ENCODE peak calls at places on chromosomes 11 and 22, in six cellular contexts. Y is mucosa of descending colon; Q is CD8-positive, alpha-beta T cell; L is body of pancreas; Z is PC-9; A is suprapubic skin. X is an unnamed sample. For H3K4me1, the result is how much of the 10 kb centered on the place peaks cover.

GRCh38 chr22:48561676-48562075 is 1266.0 kb downstream of the BRD1 start:
- DNase-seq in Q (no peak), Y (no peak), Z (no peak), L (no peak), A (no peak), X (no peak)

GRCh38 chr11:34749666-34750659 is 129.1 kb downstream of the EHF start:
- DNase-seq in Y (no peak), Q (no peak), L (peak), A (peak), Z (peak), X (no peak)

GRCh38 chr22:28180804-28181203 is 261.7 kb upstream of the PITPNB start:
- DNase-seq in A (no peak), L (no peak), Y (no peak), Z (no peak), Q (no peak), X (no peak)

GRCh38 chr11:9573775-9574555 is 495 bp downstream of the WEE1 start:
- DNase-seq in Y (peak), L (peak), Z (no peak), A (peak), Q (no peak), X (no peak)

GRCh38 chr11:62710001-62710345 is 2.5 kb downstream of the GNG3 start:
- DNase-seq in L (no peak), Y (no peak), Q (no peak), A (no peak), Z (no peak), X (no peak)

GRCh38 chr11:35171226-35171625 is 32.3 kb downstream of the CD44 start:
- DNase-seq in Z (no peak), Q (no peak), A (no peak), Y (no peak), L (no peak), X (no peak)

GRCh38 chr11:78166832-78167469 is 21.5 kb downstream of the KCTD21 start:
- DNase-seq in Z (no peak), A (no peak), L (no peak), Y (no peak), Q (no peak), X (no peak)

GRCh38 chr11:8033312-8033715 is 46.2 kb downstream of the EIF3F start:
- DNase-seq in Y (peak), Z (no peak), Q (peak), L (peak), A (peak), X (peak)

GRCh38 chr11:10414659-10415058 is 40.4 kb upstream of the AMPD3 start:
- DNase-seq in Y (no peak), A (no peak), L (no peak), Q (no peak), Z (no peak), X (no peak)

GRCh38 chr22:11628651-11629511 is 3899.1 kb upstream of the OR11H1 start:
- DNase-seq in Q (no peak), Z (no peak), L (no peak), A (peak), Y (peak), X (no peak)

GRCh38 chr11:94849836-94850235 is 81.7 kb downstream of the AMOTL1 start:
- DNase-seq in Q (no peak), Z (no peak), A (no peak), L (no peak), Y (no peak), X (no peak)

GRCh38 chr11:109249597-109249996 is 172.4 kb upstream of the C11orf87 start:
- DNase-seq in L (no peak), Q (no peak), Z (no peak), Y (no peak), A (no peak), X (no peak)

GRCh38 chr11:37402663-37403062 is 804.6 kb upstream of the RAG2 start:
- DNase-seq in Q (no peak), A (no peak), Z (no peak), L (no peak), Y (no peak), X (no peak)

GRCh38 chr22:35155403-35156025 is 89.6 kb downstream of the ISX start:
- DNase-seq in Y (no peak), Q (no peak), A (no peak), L (no peak), Z (no peak), X (no peak)

GRCh38 chr22:26667140-26667539 is 9.8 kb downstream of the MIAT start:
- DNase-seq in L (no peak), Y (no peak), Q (no peak), A (no peak), Z (no peak), X (no peak)
- H3K4me1 ChIP-seq in L (under half), Y (under half), Q (half or more), A (under half), Z (under half), X (under half)

GRCh38 chr11:123188508-123189165 is 6.4 kb downstream of the CLMP start:
- DNase-seq in Y (no peak), Z (no peak), Q (no peak), L (no peak), A (no peak), X (no peak)
- H3K4me3 ChIP-seq in Y (no peak), Z (no peak), Q (no peak), L (no peak), A (no peak), X (no peak)

GRCh38 chr11:64238076-64238475 is 2.8 kb upstream of the FKBP2 start:
- DNase-seq in L (no peak), Z (no peak), A (no peak), Y (peak), Q (no peak), X (no peak)
- H3K4me1 ChIP-seq in L (half or more), Z (under half), A (half or more), Y (under half), Q (under half), X (under half)

GRCh38 chr11:74452366-74452765 is 15.0 kb downstream of the KCNE3 start:
- DNase-seq in Z (no peak), L (no peak), Q (no peak), A (no peak), Y (no peak), X (no peak)

GRCh38 chr11:74450318-74450717 is 17.0 kb downstream of the KCNE3 start:
- DNase-seq in Z (peak), Y (no peak), L (no peak), Q (no peak), A (no peak), X (no peak)

GRCh38 chr11:74446445-74446844 is 20.9 kb downstream of the KCNE3 start:
- DNase-seq in Z (no peak), L (no peak), Y (no peak), Q (no peak), A (no peak), X (no peak)

GRCh38 chr11:74447720-74448119 is 19.6 kb downstream of the KCNE3 start:
- DNase-seq in Z (peak), Y (no peak), L (no peak), A (no peak), Q (no peak), X (peak)

DNA sequence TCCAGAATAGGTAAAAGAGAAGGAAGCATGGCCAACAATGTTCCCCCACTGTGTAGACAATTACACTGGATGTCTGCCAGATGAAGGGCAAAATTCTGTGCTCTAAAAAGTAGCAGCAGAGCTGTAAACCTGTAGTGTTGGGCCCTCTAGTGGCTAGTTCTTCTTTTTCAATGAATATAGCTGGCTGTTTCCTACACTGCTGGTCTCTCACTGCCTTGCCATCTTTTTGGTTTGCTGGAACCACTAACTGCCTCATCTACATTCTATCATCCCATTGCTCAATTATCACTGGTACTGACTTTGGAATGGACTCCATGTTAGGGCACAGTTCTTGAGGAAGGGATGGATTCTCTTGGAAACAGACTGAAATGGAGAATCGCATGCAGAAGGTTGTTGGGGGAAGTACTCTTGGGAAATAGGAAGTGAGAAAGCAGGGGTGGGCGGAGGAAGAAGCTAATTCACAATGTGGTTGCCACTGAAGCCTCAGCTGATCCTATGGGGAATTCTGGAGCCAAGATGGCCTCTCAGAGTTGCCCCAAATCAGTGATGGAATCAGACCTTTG is 17.9 kb downstream of the KCNE3 start:
- DNase-seq in L (peak), Z (peak), Q (peak), A (no peak), Y (no peak), X (peak)
- H3K4me3 ChIP-seq in L (no peak), Z (no peak), Q (no peak), A (no peak), Y (no peak), X (no peak)

GRCh38 chr11:309558-309855 is 1.9 kb downstream of the IFITM2 start:
- DNase-seq in Z (no peak), Y (no peak), L (no peak), Q (no peak), A (no peak), X (no peak)
- H3K4me1 ChIP-seq in Z (under half), Y (under half), L (under half), Q (under half), A (half or more), X (under half)

DNA sequence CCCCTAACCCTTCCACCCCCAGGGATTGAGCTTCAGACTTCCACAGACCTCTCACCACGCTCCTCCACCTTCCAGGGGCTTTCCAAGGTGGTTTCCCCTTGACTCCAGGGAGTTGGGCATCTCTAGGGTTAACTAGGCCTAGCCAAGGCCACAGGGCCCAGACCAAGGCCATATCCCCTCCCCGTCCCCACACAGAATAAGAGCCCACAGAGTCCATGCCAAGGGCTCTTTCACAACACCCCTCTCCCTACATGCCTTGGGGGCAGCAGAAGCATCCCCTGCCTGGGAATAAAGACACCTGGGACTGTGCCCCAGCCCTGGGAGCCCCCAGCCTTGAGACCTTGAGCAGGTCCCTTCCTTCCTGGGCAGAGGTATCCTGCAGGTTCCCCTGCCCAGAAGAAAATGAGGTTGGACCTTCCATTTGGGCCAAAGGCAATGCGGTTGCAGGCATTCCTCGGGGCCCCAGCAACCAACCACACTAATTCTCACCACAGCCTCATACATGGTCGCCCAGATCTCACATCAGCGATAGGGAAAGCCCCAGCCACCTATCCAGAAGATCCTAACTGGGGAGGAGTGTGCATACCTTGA is 1.8 kb downstream of the GDPD5 start:
- DNase-seq in Q (no peak), Z (no peak), A (no peak), Y (no peak), L (peak), X (no peak)
- H3K4me3 ChIP-seq in Q (no peak), Z (no peak), A (no peak), Y (no peak), L (no peak), X (no peak)

GRCh38 chr22:38831166-38831945 is 12.5 kb downstream of the NPTXR start:
- DNase-seq in Y (no peak), Z (peak), A (no peak), L (no peak), Q (no peak), X (no peak)

GRCh38 chr22:38832005-38832978 is 11.5 kb downstream of the NPTXR start:
- DNase-seq in L (no peak), Z (no peak), Q (no peak), Y (no peak), A (no peak), X (no peak)

GRCh38 chr22:38830026-38830844 is 13.6 kb downstream of the NPTXR start:
- DNase-seq in A (no peak), Z (no peak), Q (no peak), Y (no peak), L (no peak), X (no peak)

GRCh38 chr22:38829485-38829884 is 14.3 kb downstream of the NPTXR start:
- DNase-seq in Y (no peak), Z (peak), A (no peak), L (no peak), Q (no peak), X (no peak)

DNA sequence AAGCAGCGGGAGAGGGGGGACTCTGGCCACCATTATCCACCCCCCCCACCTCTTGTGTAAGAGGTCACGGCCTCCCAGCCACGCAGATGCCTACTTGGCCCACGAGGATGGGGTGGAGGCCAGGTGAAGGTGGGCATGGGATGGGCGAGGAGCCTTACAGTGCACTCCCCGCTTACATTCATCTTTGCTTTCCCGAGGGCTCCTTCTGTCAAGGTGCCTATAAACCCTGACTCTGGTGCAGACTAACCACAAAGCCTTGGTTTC is 13.1 kb downstream of the NPTXR start:
- DNase-seq in Y (no peak), A (no peak), L (no peak), Z (no peak), Q (no peak), X (no peak)
- H3K4me1 ChIP-seq in Y (under half), A (under half), L (under half), Z (under half), Q (under half), X (under half)

GRCh38 chr22:36334081-36334831 is 53.5 kb downstream of the MYH9 start:
- DNase-seq in Z (no peak), Q (peak), A (no peak), Y (peak), L (peak), X (no peak)
- H3K4me3 ChIP-seq in Z (peak), Q (peak), A (no peak), Y (no peak), L (no peak), X (no peak)